ENCODE peak calls at places on chromosomes 3 and 15, in ten cellular contexts. F is small intestine; E is CD8-positive, alpha-beta T cell; S is effector memory CD4-positive, alpha-beta T cell; C is RWPE1; X is A549; G is H1; R is substantia nigra; B is tibial nerve; Z is right atrium auricular region. K is an unnamed sample.
A peak's percentile ranks its signal among the peaks of the same experiment; 100 is the strongest.

GRCh38 chr15:44438402-44438801 is 11.0 kb downstream of the CTDSPL2 start:
- DNase-seq in F (no peak), E (no peak), S (no peak), C (no peak), X (no peak), G (no peak), R (no peak), B (no peak), Z (no peak), K (no peak)

GRCh38 chr3:46090161-46090591 is 62.9 kb upstream of the XCR1 start:
- DNase-seq in F (no peak), E (no peak), S (no peak), C (no peak), X (no peak), G (no peak), R (no peak), B (no peak), Z (no peak), K (no peak)

GRCh38 chr15:60605879-60606304 is 127.0 kb upstream of the ICE2 start:
- DNase-seq in F (no peak), E (no peak), S (no peak), C (no peak), X (no peak), G (no peak), R (no peak), B (no peak), Z (no peak), K (no peak)

GRCh38 chr3:179608931-179609720 is 4.5 kb downstream of the NDUFB5 start:
- DNase-seq in F (peak; percentile 7), E (no peak), S (no peak), C (no peak), X (no peak), G (no peak), R (no peak), B (no peak), Z (no peak), K (no peak)

GRCh38 chr15:23420806-23421575 is 26.1 kb downstream of the GOLGA6L2 start:
- DNase-seq in F (no peak), E (no peak), S (no peak), C (no peak), X (no peak), G (no peak), R (no peak), B (no peak), Z (no peak), K (peak; percentile 56)

GRCh38 chr15:60804986-60805949 is 326.3 kb upstream of the ICE2 start:
- DNase-seq in F (no peak), E (no peak), S (no peak), C (peak; percentile 36), X (peak; percentile 25), G (peak; percentile 91), R (no peak), B (no peak), Z (peak; percentile 68), K (peak; percentile 92)

GRCh38 chr15:73293773-73294172 is 75.0 kb downstream of the HCN4 start:
- DNase-seq in F (peak; percentile 80), E (no peak), S (no peak), C (no peak), X (no peak), G (no peak), R (no peak), B (no peak), Z (no peak), K (no peak)

GRCh38 chr3:54427501-54427900 is 305.1 kb downstream of the CACNA2D3 start:
- DNase-seq in F (no peak), E (no peak), S (no peak), C (no peak), X (no peak), G (no peak), R (no peak), B (no peak), Z (no peak), K (no peak)

GRCh38 chr3:73074681-73075305 is 13.3 kb downstream of the EBLN2 start:
- DNase-seq in F (no peak), E (no peak), S (no peak), C (no peak), X (no peak), G (no peak), R (no peak), B (no peak), Z (no peak), K (no peak)

GRCh38 chr3:154273381-154273780 is 50.9 kb downstream of the DHX36 start:
- DNase-seq in F (no peak), E (no peak), S (no peak), C (no peak), X (no peak), G (no peak), R (no peak), B (no peak), Z (no peak), K (no peak)

GRCh38 chr3:169939320-169939719 is 27.3 kb upstream of the SEC62 start:
- DNase-seq in F (no peak), E (no peak), S (no peak), C (no peak), X (no peak), G (no peak), R (no peak), B (no peak), Z (no peak), K (no peak)

GRCh38 chr15:59751552-59752413 is 62.7 kb upstream of the BNIP2 start:
- DNase-seq in F (no peak), E (no peak), S (no peak), C (peak; percentile 33), X (peak; percentile 52), G (no peak), R (no peak), B (no peak), Z (no peak), K (no peak)

GRCh38 chr3:145692751-145693150 is 468.2 kb downstream of the PLOD2 start:
- DNase-seq in F (no peak), E (no peak), S (no peak), C (no peak), X (no peak), G (no peak), R (no peak), B (no peak), Z (no peak), K (no peak)

GRCh38 chr3:6180171-6180570 is 680.7 kb upstream of the GRM7 start:
- DNase-seq in F (no peak), E (no peak), S (no peak), C (no peak), X (no peak), G (no peak), R (no peak), B (no peak), Z (no peak), K (no peak)

GRCh38 chr3:158106773-158107461 is 697 bp upstream of the SHOX2 start:
- DNase-seq in F (no peak), E (no peak), S (no peak), C (no peak), X (peak; percentile 44), G (no peak), R (no peak), B (peak; percentile 42), Z (no peak), K (peak; percentile 19)

DNA sequence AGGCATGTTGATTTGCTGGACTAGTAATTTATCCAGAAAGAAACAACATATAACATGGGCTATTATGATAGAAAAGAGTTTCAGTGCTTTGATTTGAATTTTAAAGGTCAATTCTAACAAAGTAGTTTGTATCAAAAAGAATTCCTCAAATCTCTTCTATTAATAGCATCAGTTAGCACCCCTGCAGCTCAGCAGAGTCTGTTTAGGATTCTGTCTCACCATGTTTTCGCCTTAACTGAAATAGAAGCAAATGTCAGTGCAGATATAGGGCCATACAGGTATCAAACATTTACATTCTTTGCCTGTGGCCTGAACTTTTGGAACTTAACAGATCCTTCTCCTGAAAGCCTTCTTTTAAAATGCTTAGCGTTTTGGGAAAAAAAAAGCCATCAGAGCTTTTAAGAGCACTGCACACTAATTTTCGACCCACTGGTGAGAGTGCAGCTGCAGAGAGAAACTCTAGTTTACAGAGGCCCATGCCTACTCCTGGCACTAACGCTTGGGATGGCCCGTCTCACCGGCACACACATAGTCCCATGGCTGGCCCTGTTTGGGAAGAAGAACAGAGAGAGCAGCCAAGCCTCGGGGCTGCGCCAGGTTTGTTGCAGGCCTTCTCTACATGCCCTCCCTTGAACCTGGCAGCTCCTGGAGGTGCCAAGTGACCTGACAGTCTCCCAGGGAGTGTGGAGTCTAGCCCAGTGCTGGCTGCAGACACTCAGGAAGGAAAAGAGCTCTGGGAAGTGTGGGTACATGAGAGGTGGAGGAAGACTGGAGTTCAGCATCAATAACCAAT is 9.9 kb upstream of the PAQR9 start:
- DNase-seq in F (no peak), E (no peak), S (no peak), C (no peak), X (no peak), G (no peak), R (no peak), B (no peak), Z (no peak), K (no peak)
- H3K27ac ChIP-seq in F (no peak overlapping the region), E (no peak overlapping the region), S (no peak overlapping the region), C (no peak overlapping the region), X (peak overlapping the region; percentile 75), G (no peak overlapping the region), R (no peak overlapping the region), B (no peak overlapping the region), Z (peak overlapping the region; percentile 68), K (no peak overlapping the region)

GRCh38 chr3:124529826-124530571 is 200.3 kb upstream of the UMPS start:
- DNase-seq in F (no peak), E (no peak), S (no peak), C (no peak), X (peak; percentile 25), G (no peak), R (peak; percentile 13), B (no peak), Z (no peak), K (no peak)
- H3K27ac ChIP-seq in F (no peak overlapping the region), E (no peak overlapping the region), S (no peak overlapping the region), C (no peak overlapping the region), X (no peak overlapping the region), G (no peak overlapping the region), R (peak overlapping the region; percentile 7), B (no peak overlapping the region), Z (no peak overlapping the region), K (no peak overlapping the region)

DNA sequence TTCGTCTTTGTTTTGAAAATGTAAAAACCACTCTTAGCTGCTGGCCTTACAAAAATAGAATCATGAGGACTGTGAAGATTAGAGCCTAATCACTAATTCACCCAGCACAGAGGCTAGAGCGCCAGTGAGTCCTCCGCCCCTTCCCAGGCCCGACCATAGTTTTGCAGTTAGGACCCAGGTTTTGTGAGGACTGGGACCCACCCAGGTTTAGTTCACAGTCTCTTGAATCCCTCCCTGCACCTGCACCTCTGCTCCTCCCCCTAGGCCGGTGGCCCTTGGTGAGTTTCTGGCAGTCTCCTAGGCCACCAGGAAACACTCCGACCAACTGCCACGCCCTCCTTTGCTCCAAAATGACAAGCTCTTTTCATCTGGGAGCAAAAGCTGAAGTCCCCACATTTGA is 136.0 kb upstream of the CCDC54 start:
- DNase-seq in F (peak; percentile 36), E (no peak), S (no peak), C (peak; percentile 54), X (peak; percentile 42), G (no peak), R (no peak), B (no peak), Z (no peak), K (peak; percentile 17)
- H3K27ac ChIP-seq in F (no peak overlapping the region), E (no peak overlapping the region), S (no peak overlapping the region), C (peak overlapping the region; percentile 80), X (peak overlapping the region; percentile 84), G (no peak overlapping the region), R (peak overlapping the region; percentile 94), B (no peak overlapping the region), Z (peak overlapping the region; percentile 79), K (no peak overlapping the region)

DNA sequence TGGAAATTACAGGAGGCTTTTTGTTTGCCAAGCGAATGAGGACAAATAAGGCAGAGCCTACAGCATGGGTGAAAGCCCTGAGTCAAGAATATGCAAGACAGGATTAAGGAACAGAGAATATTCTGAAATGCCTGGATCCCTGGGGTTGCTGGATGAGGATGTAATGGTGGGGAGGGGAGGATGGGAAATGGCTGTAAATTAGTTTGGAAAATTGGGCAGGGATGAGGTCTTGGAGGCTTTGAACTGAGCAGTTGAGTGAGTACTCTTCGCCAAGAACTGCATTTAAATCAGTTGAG is 198.7 kb upstream of the NR2E3 start:
- DNase-seq in F (no peak), E (no peak), S (no peak), C (no peak), X (no peak), G (no peak), R (no peak), B (no peak), Z (no peak), K (no peak)
- H3K27ac ChIP-seq in F (no peak overlapping the region), E (no peak overlapping the region), S (no peak overlapping the region), C (no peak overlapping the region), X (no peak overlapping the region), G (peak overlapping the region; percentile 26), R (no peak overlapping the region), B (peak overlapping the region; percentile 29), Z (no peak overlapping the region), K (peak overlapping the region; percentile 98)